ENCODE peak calls at places on chromosomes 4 and X, in eight cellular contexts. One of them, this sample, is unnamed.
A peak's percentile ranks its signal among the peaks of the same experiment; 100 is the strongest.

GRCh38 chr4:27861381-27861787 is 1000.7 kb downstream of the STIM2 start:
- DNase-seq in cardiac muscle cell: peak; percentile 49
- DNase-seq in adipocyte: peak; percentile 80
- DNase-seq in naive thymus-derived CD4-positive, alpha-beta T cell: no peak
- DNase-seq in breast epithelium: no peak
- DNase-seq in A549: no peak
- DNase-seq in fibroblast of lung: peak; percentile 13
- DNase-seq in psoas muscle: no peak
- DNase-seq in this sample: no peak

GRCh38 chrX:107450823-107451509 is 1.5 kb downstream of the FRMPD3 start:
- DNase-seq in cardiac muscle cell: no peak
- DNase-seq in adipocyte: no peak
- DNase-seq in naive thymus-derived CD4-positive, alpha-beta T cell: no peak
- DNase-seq in breast epithelium: no peak
- DNase-seq in A549: peak; percentile 16
- DNase-seq in fibroblast of lung: no peak
- DNase-seq in psoas muscle: no peak
- DNase-seq in this sample: no peak

GRCh38 chrX:40299502-40300118 is 201.9 kb upstream of the BCOR start:
- DNase-seq in cardiac muscle cell: no peak
- DNase-seq in adipocyte: no peak
- DNase-seq in naive thymus-derived CD4-positive, alpha-beta T cell: no peak
- DNase-seq in breast epithelium: no peak
- DNase-seq in A549: no peak
- DNase-seq in fibroblast of lung: no peak
- DNase-seq in psoas muscle: no peak
- DNase-seq in this sample: no peak

GRCh38 chrX:109818921-109819320 is 85.9 kb upstream of the ACSL4 start:
- DNase-seq in cardiac muscle cell: no peak
- DNase-seq in adipocyte: no peak
- DNase-seq in naive thymus-derived CD4-positive, alpha-beta T cell: no peak
- DNase-seq in breast epithelium: no peak
- DNase-seq in A549: no peak
- DNase-seq in fibroblast of lung: peak; percentile 23
- DNase-seq in psoas muscle: no peak
- DNase-seq in this sample: no peak

GRCh38 chrX:103063918-103064434 is at the start of gene BEX1:
- DNase-seq in cardiac muscle cell: peak; percentile 87
- DNase-seq in adipocyte: no peak
- DNase-seq in naive thymus-derived CD4-positive, alpha-beta T cell: peak; percentile 13
- DNase-seq in breast epithelium: peak; percentile 48
- DNase-seq in A549: no peak
- DNase-seq in fibroblast of lung: peak; percentile 52
- DNase-seq in psoas muscle: peak; percentile 51
- DNase-seq in this sample: no peak

GRCh38 chrX:50707955-50708694 is 105.9 kb downstream of the SHROOM4 start:
- DNase-seq in cardiac muscle cell: no peak
- DNase-seq in adipocyte: peak; percentile 40
- DNase-seq in naive thymus-derived CD4-positive, alpha-beta T cell: no peak
- DNase-seq in breast epithelium: no peak
- DNase-seq in A549: no peak
- DNase-seq in fibroblast of lung: peak; percentile 37
- DNase-seq in psoas muscle: no peak
- DNase-seq in this sample: no peak

GRCh38 chr4:41318839-41319530 is 62.3 kb downstream of the UCHL1 start:
- DNase-seq in cardiac muscle cell: no peak
- DNase-seq in adipocyte: no peak
- DNase-seq in naive thymus-derived CD4-positive, alpha-beta T cell: no peak
- DNase-seq in breast epithelium: peak; percentile 51
- DNase-seq in A549: peak; percentile 29
- DNase-seq in fibroblast of lung: peak; percentile 5
- DNase-seq in psoas muscle: no peak
- DNase-seq in this sample: no peak

GRCh38 chr4:8188743-8189550 is 10.1 kb upstream of the SH3TC1 start:
- DNase-seq in cardiac muscle cell: peak; percentile 71
- DNase-seq in adipocyte: no peak
- DNase-seq in naive thymus-derived CD4-positive, alpha-beta T cell: no peak
- DNase-seq in breast epithelium: no peak
- DNase-seq in A549: no peak
- DNase-seq in fibroblast of lung: no peak
- DNase-seq in psoas muscle: peak; percentile 91
- DNase-seq in this sample: no peak

DNA sequence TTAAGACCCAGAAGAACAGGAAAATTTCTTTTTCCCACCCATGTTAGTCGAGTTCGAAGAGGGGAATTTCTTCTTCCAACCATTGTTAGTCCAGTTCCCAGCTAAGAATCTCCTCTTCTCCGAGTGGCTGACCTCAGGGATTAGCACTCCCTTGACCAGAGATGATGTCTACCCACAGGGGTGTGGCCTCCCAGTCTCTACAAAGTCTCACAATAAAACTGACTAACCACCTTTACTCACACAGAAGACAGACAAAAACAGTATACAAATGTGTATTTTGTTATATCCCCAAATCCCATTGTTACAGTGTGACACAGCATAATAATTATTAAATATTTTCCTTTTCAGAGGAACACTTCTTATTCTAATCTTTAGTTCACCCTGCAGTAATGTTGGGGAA is 62.8 kb upstream of the NFKB1 start:
- DNase-seq in cardiac muscle cell: no peak
- DNase-seq in adipocyte: peak; percentile 17
- DNase-seq in naive thymus-derived CD4-positive, alpha-beta T cell: no peak
- DNase-seq in breast epithelium: no peak
- DNase-seq in A549: peak; percentile 6
- DNase-seq in fibroblast of lung: peak; percentile 22
- DNase-seq in psoas muscle: no peak
- DNase-seq in this sample: peak; percentile 61
- H3K4me3 ChIP-seq in cardiac muscle cell: no peak overlapping the region
- H3K4me3 ChIP-seq in adipocyte: no peak overlapping the region
- H3K4me3 ChIP-seq in naive thymus-derived CD4-positive, alpha-beta T cell: no peak overlapping the region
- H3K4me3 ChIP-seq in breast epithelium: no peak overlapping the region
- H3K4me3 ChIP-seq in A549: no peak overlapping the region
- H3K4me3 ChIP-seq in fibroblast of lung: no peak overlapping the region
- H3K4me3 ChIP-seq in psoas muscle: no peak overlapping the region
- H3K4me3 ChIP-seq in this sample: no peak overlapping the region

DNA sequence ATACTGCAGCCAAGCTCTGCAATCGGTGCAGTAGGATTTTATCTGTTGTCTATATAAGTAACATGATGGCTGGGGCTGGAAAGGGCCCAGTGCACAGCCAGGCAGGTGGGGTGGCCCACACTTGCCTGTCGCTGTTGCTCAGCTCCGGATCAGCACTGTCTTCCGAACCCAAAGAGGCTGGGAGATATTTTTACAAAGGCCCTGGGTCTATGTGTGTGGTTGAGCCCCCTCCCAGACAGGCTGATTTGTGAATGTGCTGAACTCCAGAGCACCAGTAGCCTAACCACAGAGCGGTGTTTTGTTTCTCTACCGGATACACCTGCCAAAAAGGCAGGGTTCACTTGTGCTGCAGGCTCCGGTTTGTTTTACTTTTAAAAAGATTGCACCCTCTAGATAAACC is 33.5 kb upstream of the CHRNA9 start:
- DNase-seq in cardiac muscle cell: no peak
- DNase-seq in adipocyte: no peak
- DNase-seq in naive thymus-derived CD4-positive, alpha-beta T cell: peak; percentile 92
- DNase-seq in breast epithelium: no peak
- DNase-seq in A549: no peak
- DNase-seq in fibroblast of lung: no peak
- DNase-seq in psoas muscle: no peak
- DNase-seq in this sample: no peak
- H3K4me1 ChIP-seq in cardiac muscle cell: no peaks in the 10 kb centered on the region
- H3K4me1 ChIP-seq in adipocyte: peaks cover 10% of the 10 kb centered on the region
- H3K4me1 ChIP-seq in naive thymus-derived CD4-positive, alpha-beta T cell: peaks cover 90% of the 10 kb centered on the region
- H3K4me1 ChIP-seq in breast epithelium: no peaks in the 10 kb centered on the region
- H3K4me1 ChIP-seq in A549: peaks cover 14% of the 10 kb centered on the region
- H3K4me1 ChIP-seq in fibroblast of lung: no peaks in the 10 kb centered on the region
- H3K4me1 ChIP-seq in psoas muscle: no peaks in the 10 kb centered on the region
- H3K4me1 ChIP-seq in this sample: no peaks in the 10 kb centered on the region

GRCh38 chrX:64975989-64976672 is at the start of gene ZC4H2:
- DNase-seq in cardiac muscle cell: peak; percentile 83
- DNase-seq in adipocyte: peak; percentile 83
- DNase-seq in naive thymus-derived CD4-positive, alpha-beta T cell: peak; percentile 73
- DNase-seq in breast epithelium: peak; percentile 56
- DNase-seq in A549: peak; percentile 48
- DNase-seq in fibroblast of lung: peak; percentile 80
- DNase-seq in psoas muscle: peak; percentile 83
- DNase-seq in this sample: peak; percentile 60

GRCh38 chrX:64976673-64977040 is 407 bp upstream of the ZC4H2 start:
- DNase-seq in cardiac muscle cell: no peak
- DNase-seq in adipocyte: no peak
- DNase-seq in naive thymus-derived CD4-positive, alpha-beta T cell: no peak
- DNase-seq in breast epithelium: no peak
- DNase-seq in A549: no peak
- DNase-seq in fibroblast of lung: no peak
- DNase-seq in psoas muscle: no peak
- DNase-seq in this sample: no peak

GRCh38 chrX:64975491-64975890 is 759 bp downstream of the ZC4H2 start:
- DNase-seq in cardiac muscle cell: peak; percentile 14
- DNase-seq in adipocyte: peak; percentile 58
- DNase-seq in naive thymus-derived CD4-positive, alpha-beta T cell: peak; percentile 7
- DNase-seq in breast epithelium: no peak
- DNase-seq in A549: peak; percentile 24
- DNase-seq in fibroblast of lung: peak; percentile 10
- DNase-seq in psoas muscle: peak; percentile 53
- DNase-seq in this sample: peak; percentile 12

GRCh38 chrX:64977830-64978229 is 1.6 kb upstream of the ZC4H2 start:
- DNase-seq in cardiac muscle cell: no peak
- DNase-seq in adipocyte: no peak
- DNase-seq in naive thymus-derived CD4-positive, alpha-beta T cell: no peak
- DNase-seq in breast epithelium: no peak
- DNase-seq in A549: no peak
- DNase-seq in fibroblast of lung: peak; percentile 3
- DNase-seq in psoas muscle: no peak
- DNase-seq in this sample: no peak

GRCh38 chrX:64977051-64977450 is 801 bp upstream of the ZC4H2 start:
- DNase-seq in cardiac muscle cell: no peak
- DNase-seq in adipocyte: no peak
- DNase-seq in naive thymus-derived CD4-positive, alpha-beta T cell: no peak
- DNase-seq in breast epithelium: no peak
- DNase-seq in A549: no peak
- DNase-seq in fibroblast of lung: no peak
- DNase-seq in psoas muscle: no peak
- DNase-seq in this sample: no peak
- H3K4me3 ChIP-seq in cardiac muscle cell: peak overlapping the region; percentile 57
- H3K4me3 ChIP-seq in adipocyte: no peak overlapping the region
- H3K4me3 ChIP-seq in naive thymus-derived CD4-positive, alpha-beta T cell: peak overlapping the region; percentile 62
- H3K4me3 ChIP-seq in breast epithelium: peak overlapping the region; percentile 55
- H3K4me3 ChIP-seq in A549: no peak overlapping the region
- H3K4me3 ChIP-seq in fibroblast of lung: no peak overlapping the region
- H3K4me3 ChIP-seq in psoas muscle: peak overlapping the region; percentile 74
- H3K4me3 ChIP-seq in this sample: no peak overlapping the region

GRCh38 chr4:107392951-107393350 is 327.1 kb downstream of the PAPSS1 start:
- DNase-seq in cardiac muscle cell: no peak
- DNase-seq in adipocyte: peak; percentile 54
- DNase-seq in naive thymus-derived CD4-positive, alpha-beta T cell: no peak
- DNase-seq in breast epithelium: no peak
- DNase-seq in A549: no peak
- DNase-seq in fibroblast of lung: no peak
- DNase-seq in psoas muscle: peak; percentile 66
- DNase-seq in this sample: no peak
- H3K4me1 ChIP-seq in cardiac muscle cell: no peaks in the 10 kb centered on the region
- H3K4me1 ChIP-seq in adipocyte: peaks cover 28% of the 10 kb centered on the region
- H3K4me1 ChIP-seq in naive thymus-derived CD4-positive, alpha-beta T cell: no peaks in the 10 kb centered on the region
- H3K4me1 ChIP-seq in breast epithelium: no peaks in the 10 kb centered on the region
- H3K4me1 ChIP-seq in A549: no peaks in the 10 kb centered on the region
- H3K4me1 ChIP-seq in fibroblast of lung: no peaks in the 10 kb centered on the region
- H3K4me1 ChIP-seq in psoas muscle: no peaks in the 10 kb centered on the region
- H3K4me1 ChIP-seq in this sample: no peaks in the 10 kb centered on the region